ENCODE peak calls at places on chromosomes 6 and 20, in seven cellular contexts. One of them, this sample, is unnamed.

GRCh38 chr6:17863971-17864754 is 123.3 kb downstream of the KIF13A start:
- DNase-seq in tibial nerve: no peak
- DNase-seq in cardiac muscle cell: no peak
- DNase-seq in choroid plexus epithelial cell: peak
- DNase-seq in AG04450: no peak
- DNase-seq in pancreas: no peak
- DNase-seq in HepG2: peak
- DNase-seq in this sample: no peak

GRCh38 chr6:168964138-168964892 is 289.3 kb downstream of the THBS2 start:
- DNase-seq in tibial nerve: no peak
- DNase-seq in cardiac muscle cell: peak
- DNase-seq in choroid plexus epithelial cell: peak
- DNase-seq in AG04450: no peak
- DNase-seq in pancreas: no peak
- DNase-seq in HepG2: no peak
- DNase-seq in this sample: no peak

GRCh38 chr6:24428615-24429014 is 25.9 kb downstream of the MRS2 start:
- DNase-seq in tibial nerve: no peak
- DNase-seq in cardiac muscle cell: no peak
- DNase-seq in choroid plexus epithelial cell: peak
- DNase-seq in AG04450: peak
- DNase-seq in pancreas: no peak
- DNase-seq in HepG2: no peak
- DNase-seq in this sample: no peak

GRCh38 chr20:64053841-64054661 is 4.6 kb upstream of the SOX18 start:
- DNase-seq in tibial nerve: no peak
- DNase-seq in cardiac muscle cell: peak
- DNase-seq in choroid plexus epithelial cell: peak
- DNase-seq in AG04450: no peak
- DNase-seq in pancreas: no peak
- DNase-seq in HepG2: peak
- DNase-seq in this sample: no peak

GRCh38 chr6:136341967-136342366 is 52.3 kb upstream of the BCLAF1 start:
- DNase-seq in tibial nerve: no peak
- DNase-seq in cardiac muscle cell: no peak
- DNase-seq in choroid plexus epithelial cell: no peak
- DNase-seq in AG04450: no peak
- DNase-seq in pancreas: no peak
- DNase-seq in HepG2: no peak
- DNase-seq in this sample: no peak

GRCh38 chr6:127346512-127346911 is 3.1 kb upstream of the ECHDC1 start:
- DNase-seq in tibial nerve: no peak
- DNase-seq in cardiac muscle cell: no peak
- DNase-seq in choroid plexus epithelial cell: no peak
- DNase-seq in AG04450: no peak
- DNase-seq in pancreas: no peak
- DNase-seq in HepG2: no peak
- DNase-seq in this sample: no peak

GRCh38 chr20:24651171-24651972 is 181.9 kb downstream of the SYNDIG1 start:
- DNase-seq in tibial nerve: no peak
- DNase-seq in cardiac muscle cell: peak
- DNase-seq in choroid plexus epithelial cell: peak
- DNase-seq in AG04450: peak
- DNase-seq in pancreas: no peak
- DNase-seq in HepG2: no peak
- DNase-seq in this sample: peak

GRCh38 chr6:33683051-33683571 is 28.4 kb downstream of the UQCC2 start:
- DNase-seq in tibial nerve: no peak
- DNase-seq in cardiac muscle cell: no peak
- DNase-seq in choroid plexus epithelial cell: no peak
- DNase-seq in AG04450: no peak
- DNase-seq in pancreas: no peak
- DNase-seq in HepG2: no peak
- DNase-seq in this sample: no peak

GRCh38 chr20:43220612-43221011 is 30.9 kb upstream of the PTPRT start:
- DNase-seq in tibial nerve: no peak
- DNase-seq in cardiac muscle cell: peak
- DNase-seq in choroid plexus epithelial cell: peak
- DNase-seq in AG04450: no peak
- DNase-seq in pancreas: no peak
- DNase-seq in HepG2: no peak
- DNase-seq in this sample: no peak

GRCh38 chr6:113586413-113586812 is 270.7 kb upstream of the MARCKS start:
- DNase-seq in tibial nerve: no peak
- DNase-seq in cardiac muscle cell: peak
- DNase-seq in choroid plexus epithelial cell: peak
- DNase-seq in AG04450: no peak
- DNase-seq in pancreas: no peak
- DNase-seq in HepG2: no peak
- DNase-seq in this sample: no peak

GRCh38 chr6:32840604-32841246 is 2.2 kb upstream of the TAP2 start:
- DNase-seq in tibial nerve: no peak
- DNase-seq in cardiac muscle cell: no peak
- DNase-seq in choroid plexus epithelial cell: no peak
- DNase-seq in AG04450: no peak
- DNase-seq in pancreas: no peak
- DNase-seq in HepG2: no peak
- DNase-seq in this sample: no peak

GRCh38 chr6:73388800-73389512 is 5.7 kb upstream of the DDX43 start:
- DNase-seq in tibial nerve: peak
- DNase-seq in cardiac muscle cell: peak
- DNase-seq in choroid plexus epithelial cell: peak
- DNase-seq in AG04450: peak
- DNase-seq in pancreas: peak
- DNase-seq in HepG2: peak
- DNase-seq in this sample: peak
- TF ChIP-seq CTCF in tibial nerve: peak
- TF ChIP-seq CTCF in cardiac muscle cell: peak
- TF ChIP-seq CTCF in choroid plexus epithelial cell: peak
- TF ChIP-seq CTCF in AG04450: peak
- TF ChIP-seq CTCF in pancreas: no peak
- TF ChIP-seq CTCF in HepG2: peak
- TF ChIP-seq CTCF in this sample: peak

GRCh38 chr6:75524322-75524972 is 30.8 kb upstream of the FILIP1 start:
- DNase-seq in tibial nerve: no peak
- DNase-seq in cardiac muscle cell: peak
- DNase-seq in choroid plexus epithelial cell: peak
- DNase-seq in AG04450: peak
- DNase-seq in pancreas: no peak
- DNase-seq in HepG2: peak
- DNase-seq in this sample: peak
- H3K4me3 ChIP-seq in tibial nerve: no peak
- H3K4me3 ChIP-seq in cardiac muscle cell: no peak
- H3K4me3 ChIP-seq in choroid plexus epithelial cell: no peak
- H3K4me3 ChIP-seq in AG04450: no peak
- H3K4me3 ChIP-seq in pancreas: no peak
- H3K4me3 ChIP-seq in HepG2: peak
- H3K4me3 ChIP-seq in this sample: no peak

DNA sequence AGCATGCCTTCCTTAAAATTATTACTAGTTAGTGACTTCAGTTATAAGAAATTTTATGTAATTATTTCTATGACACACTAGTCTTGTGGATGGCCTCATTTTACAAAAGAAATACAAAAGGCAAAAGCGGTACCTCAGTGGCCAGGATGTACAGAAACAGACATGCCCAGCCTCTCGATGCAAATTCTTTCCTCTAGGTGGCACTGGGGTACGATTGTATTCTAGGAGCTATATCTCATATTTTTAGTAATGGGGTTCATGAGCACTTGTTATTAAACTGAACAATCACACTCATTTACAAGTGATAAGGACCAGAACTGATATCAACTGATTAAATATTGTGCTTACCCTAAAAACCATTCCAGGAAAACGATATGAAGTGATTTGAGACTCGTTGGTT is 59.8 kb downstream of the SOD2 start:
- DNase-seq in tibial nerve: no peak
- DNase-seq in cardiac muscle cell: peak
- DNase-seq in choroid plexus epithelial cell: peak
- DNase-seq in AG04450: no peak
- DNase-seq in pancreas: no peak
- DNase-seq in HepG2: peak
- DNase-seq in this sample: no peak
- TF ChIP-seq CTCF in tibial nerve: no peak
- TF ChIP-seq CTCF in cardiac muscle cell: peak
- TF ChIP-seq CTCF in choroid plexus epithelial cell: peak
- TF ChIP-seq CTCF in AG04450: peak
- TF ChIP-seq CTCF in pancreas: no peak
- TF ChIP-seq CTCF in HepG2: peak
- TF ChIP-seq CTCF in this sample: peak

GRCh38 chr6:170188571-170189001 is 102.3 kb downstream of the DLL1 start:
- DNase-seq in tibial nerve: peak
- DNase-seq in cardiac muscle cell: no peak
- DNase-seq in choroid plexus epithelial cell: no peak
- DNase-seq in AG04450: no peak
- DNase-seq in pancreas: no peak
- DNase-seq in HepG2: no peak
- DNase-seq in this sample: no peak

GRCh38 chr6:170192905-170193304 is 98.0 kb downstream of the DLL1 start:
- DNase-seq in tibial nerve: no peak
- DNase-seq in cardiac muscle cell: no peak
- DNase-seq in choroid plexus epithelial cell: no peak
- DNase-seq in AG04450: no peak
- DNase-seq in pancreas: no peak
- DNase-seq in HepG2: no peak
- DNase-seq in this sample: no peak

GRCh38 chr6:170189236-170189635 is 101.6 kb downstream of the DLL1 start:
- DNase-seq in tibial nerve: peak
- DNase-seq in cardiac muscle cell: no peak
- DNase-seq in choroid plexus epithelial cell: no peak
- DNase-seq in AG04450: no peak
- DNase-seq in pancreas: no peak
- DNase-seq in HepG2: no peak
- DNase-seq in this sample: no peak

GRCh38 chr6:170190046-170190445 is 100.8 kb downstream of the DLL1 start:
- DNase-seq in tibial nerve: no peak
- DNase-seq in cardiac muscle cell: no peak
- DNase-seq in choroid plexus epithelial cell: no peak
- DNase-seq in AG04450: no peak
- DNase-seq in pancreas: no peak
- DNase-seq in HepG2: no peak
- DNase-seq in this sample: no peak

GRCh38 chr6:170193326-170193821 is 97.5 kb downstream of the DLL1 start:
- DNase-seq in tibial nerve: peak
- DNase-seq in cardiac muscle cell: no peak
- DNase-seq in choroid plexus epithelial cell: no peak
- DNase-seq in AG04450: no peak
- DNase-seq in pancreas: no peak
- DNase-seq in HepG2: no peak
- DNase-seq in this sample: no peak
- H3K4me3 ChIP-seq in tibial nerve: no peak
- H3K4me3 ChIP-seq in cardiac muscle cell: no peak
- H3K4me3 ChIP-seq in choroid plexus epithelial cell: no peak
- H3K4me3 ChIP-seq in AG04450: no peak
- H3K4me3 ChIP-seq in pancreas: no peak
- H3K4me3 ChIP-seq in HepG2: no peak
- H3K4me3 ChIP-seq in this sample: no peak

DNA sequence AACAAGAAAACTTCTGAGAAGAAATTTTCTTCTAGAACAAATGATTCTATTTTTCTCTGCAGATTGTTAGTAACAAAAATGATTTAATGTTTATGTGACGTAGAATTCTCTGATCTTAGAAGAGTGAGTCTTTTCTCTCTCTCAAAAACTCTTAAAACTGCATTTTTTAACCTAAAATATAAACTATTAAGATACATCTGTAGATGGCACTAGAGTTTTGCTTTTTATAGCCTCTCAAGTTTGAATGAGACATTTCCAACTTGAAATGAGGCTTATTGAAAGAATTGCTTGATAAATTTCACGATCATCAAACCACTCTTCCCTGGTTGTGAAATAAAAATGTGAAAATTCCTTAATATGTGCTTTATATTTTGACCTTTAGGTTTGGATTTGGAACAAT is 53.8 kb downstream of the PHF3 start:
- DNase-seq in tibial nerve: no peak
- DNase-seq in cardiac muscle cell: no peak
- DNase-seq in choroid plexus epithelial cell: peak
- DNase-seq in AG04450: no peak
- DNase-seq in pancreas: no peak
- DNase-seq in HepG2: no peak
- DNase-seq in this sample: no peak
- TF ChIP-seq CTCF in tibial nerve: no peak
- TF ChIP-seq CTCF in cardiac muscle cell: no peak
- TF ChIP-seq CTCF in choroid plexus epithelial cell: peak
- TF ChIP-seq CTCF in AG04450: no peak
- TF ChIP-seq CTCF in pancreas: no peak
- TF ChIP-seq CTCF in HepG2: no peak
- TF ChIP-seq CTCF in this sample: no peak

This sample was measured in AG04449.